ENCODE peak calls at places on chromosomes 4 and X, in six cellular contexts. One of them, this sample, is unnamed.

GRCh38 chr4:138636791-138637190 is 378.8 kb upstream of the NOCT start:
- DNase-seq in natural killer cell treated with Interleukin-12 subunit alpha and Interleukin-12 subunit beta and Interleukin-15 and Interleukin-18, amount 100 ng/mL, for 72 hours: no peak
- DNase-seq in fibroblast of the conjunctiva: no peak
- DNase-seq in iPS-NIHi11: no peak
- DNase-seq in NCI-H2081: peak; percentile 16
- DNase-seq in ACHN: no peak
- DNase-seq in this sample: no peak

GRCh38 chrX:65667503-65668355 is at the start of gene MSN:
- DNase-seq in ACHN: peak; percentile 52
- DNase-seq in NCI-H2081: peak; percentile 73
- DNase-seq in iPS-NIHi11: peak; percentile 71
- DNase-seq in fibroblast of the conjunctiva: no peak
- DNase-seq in natural killer cell treated with Interleukin-12 subunit alpha and Interleukin-12 subunit beta and Interleukin-15 and Interleukin-18, amount 100 ng/mL, for 72 hours: peak; percentile 89
- DNase-seq in this sample: peak; percentile 52

GRCh38 chr4:118586357-118586790 is 98.8 kb upstream of the METTL14 start:
- DNase-seq in fibroblast of the conjunctiva: no peak
- DNase-seq in NCI-H2081: no peak
- DNase-seq in ACHN: no peak
- DNase-seq in iPS-NIHi11: no peak
- DNase-seq in natural killer cell treated with Interleukin-12 subunit alpha and Interleukin-12 subunit beta and Interleukin-15 and Interleukin-18, amount 100 ng/mL, for 72 hours: no peak
- DNase-seq in this sample: no peak

GRCh38 chrX:132774312-132774711 is 184.1 kb downstream of the HS6ST2 start:
- DNase-seq in fibroblast of the conjunctiva: no peak
- DNase-seq in natural killer cell treated with Interleukin-12 subunit alpha and Interleukin-12 subunit beta and Interleukin-15 and Interleukin-18, amount 100 ng/mL, for 72 hours: no peak
- DNase-seq in ACHN: no peak
- DNase-seq in iPS-NIHi11: no peak
- DNase-seq in NCI-H2081: no peak
- DNase-seq in this sample: no peak

GRCh38 chr4:176856421-176856820 is 63.7 kb upstream of the VEGFC start:
- DNase-seq in natural killer cell treated with Interleukin-12 subunit alpha and Interleukin-12 subunit beta and Interleukin-15 and Interleukin-18, amount 100 ng/mL, for 72 hours: no peak
- DNase-seq in NCI-H2081: no peak
- DNase-seq in iPS-NIHi11: no peak
- DNase-seq in ACHN: no peak
- DNase-seq in fibroblast of the conjunctiva: no peak
- DNase-seq in this sample: no peak

GRCh38 chrX:13064599-13065143 is 20.3 kb upstream of the FAM9C start:
- DNase-seq in iPS-NIHi11: no peak
- DNase-seq in natural killer cell treated with Interleukin-12 subunit alpha and Interleukin-12 subunit beta and Interleukin-15 and Interleukin-18, amount 100 ng/mL, for 72 hours: no peak
- DNase-seq in fibroblast of the conjunctiva: peak; percentile 85
- DNase-seq in ACHN: no peak
- DNase-seq in NCI-H2081: no peak
- DNase-seq in this sample: no peak

GRCh38 chr4:19982556-19982955 is 269.1 kb upstream of the SLIT2 start:
- DNase-seq in iPS-NIHi11: no peak
- DNase-seq in ACHN: no peak
- DNase-seq in fibroblast of the conjunctiva: peak; percentile 37
- DNase-seq in natural killer cell treated with Interleukin-12 subunit alpha and Interleukin-12 subunit beta and Interleukin-15 and Interleukin-18, amount 100 ng/mL, for 72 hours: no peak
- DNase-seq in NCI-H2081: no peak
- DNase-seq in this sample: no peak

GRCh38 chr4:139509727-139510410 is 46.1 kb downstream of the SETD7 start:
- DNase-seq in NCI-H2081: peak; percentile 7
- DNase-seq in natural killer cell treated with Interleukin-12 subunit alpha and Interleukin-12 subunit beta and Interleukin-15 and Interleukin-18, amount 100 ng/mL, for 72 hours: no peak
- DNase-seq in ACHN: peak; percentile 23
- DNase-seq in fibroblast of the conjunctiva: no peak
- DNase-seq in iPS-NIHi11: peak; percentile 63
- DNase-seq in this sample: no peak

GRCh38 chr4:92234393-92235176 is 69.2 kb upstream of the GRID2 start:
- DNase-seq in iPS-NIHi11: no peak
- DNase-seq in fibroblast of the conjunctiva: peak; percentile 96
- DNase-seq in ACHN: peak; percentile 94
- DNase-seq in NCI-H2081: no peak
- DNase-seq in natural killer cell treated with Interleukin-12 subunit alpha and Interleukin-12 subunit beta and Interleukin-15 and Interleukin-18, amount 100 ng/mL, for 72 hours: no peak
- DNase-seq in this sample: no peak

GRCh38 chrX:21479695-21480280 is 105.6 kb downstream of the CNKSR2 start:
- DNase-seq in fibroblast of the conjunctiva: peak; percentile 43
- DNase-seq in NCI-H2081: peak; percentile 61
- DNase-seq in ACHN: peak; percentile 41
- DNase-seq in natural killer cell treated with Interleukin-12 subunit alpha and Interleukin-12 subunit beta and Interleukin-15 and Interleukin-18, amount 100 ng/mL, for 72 hours: no peak
- DNase-seq in iPS-NIHi11: peak; percentile 11
- DNase-seq in this sample: no peak

GRCh38 chrX:31223817-31224216 is 152.0 kb upstream of the FTHL17 start:
- DNase-seq in natural killer cell treated with Interleukin-12 subunit alpha and Interleukin-12 subunit beta and Interleukin-15 and Interleukin-18, amount 100 ng/mL, for 72 hours: no peak
- DNase-seq in NCI-H2081: no peak
- DNase-seq in fibroblast of the conjunctiva: no peak
- DNase-seq in ACHN: no peak
- DNase-seq in iPS-NIHi11: no peak
- DNase-seq in this sample: no peak

GRCh38 chr4:97984545-97985131 is 158.6 kb downstream of the STPG2 start:
- DNase-seq in NCI-H2081: no peak
- DNase-seq in ACHN: peak; percentile 20
- DNase-seq in iPS-NIHi11: peak; percentile 31
- DNase-seq in natural killer cell treated with Interleukin-12 subunit alpha and Interleukin-12 subunit beta and Interleukin-15 and Interleukin-18, amount 100 ng/mL, for 72 hours: no peak
- DNase-seq in fibroblast of the conjunctiva: no peak
- DNase-seq in this sample: no peak

GRCh38 chr4:17165256-17165655 is 266.8 kb upstream of the LDB2 start:
- DNase-seq in natural killer cell treated with Interleukin-12 subunit alpha and Interleukin-12 subunit beta and Interleukin-15 and Interleukin-18, amount 100 ng/mL, for 72 hours: no peak
- DNase-seq in fibroblast of the conjunctiva: no peak
- DNase-seq in iPS-NIHi11: no peak
- DNase-seq in ACHN: no peak
- DNase-seq in NCI-H2081: no peak
- DNase-seq in this sample: no peak

GRCh38 chr4:6595897-6596537 is 21.0 kb downstream of the MAN2B2 start:
- DNase-seq in NCI-H2081: no peak
- DNase-seq in natural killer cell treated with Interleukin-12 subunit alpha and Interleukin-12 subunit beta and Interleukin-15 and Interleukin-18, amount 100 ng/mL, for 72 hours: no peak
- DNase-seq in ACHN: no peak
- DNase-seq in iPS-NIHi11: peak; percentile 86
- DNase-seq in fibroblast of the conjunctiva: no peak
- DNase-seq in this sample: no peak

GRCh38 chr4:15003441-15003890 is 1.2 kb downstream of the CPEB2 start:
- DNase-seq in natural killer cell treated with Interleukin-12 subunit alpha and Interleukin-12 subunit beta and Interleukin-15 and Interleukin-18, amount 100 ng/mL, for 72 hours: peak; percentile 66
- DNase-seq in iPS-NIHi11: peak; percentile 52
- DNase-seq in fibroblast of the conjunctiva: no peak
- DNase-seq in NCI-H2081: peak; percentile 64
- DNase-seq in ACHN: peak; percentile 37
- DNase-seq in this sample: peak; percentile 49

GRCh38 chrX:54184474-54184873 is 1.4 kb upstream of the FAM120C start:
- DNase-seq in ACHN: no peak
- DNase-seq in natural killer cell treated with Interleukin-12 subunit alpha and Interleukin-12 subunit beta and Interleukin-15 and Interleukin-18, amount 100 ng/mL, for 72 hours: no peak
- DNase-seq in iPS-NIHi11: no peak
- DNase-seq in NCI-H2081: no peak
- DNase-seq in fibroblast of the conjunctiva: no peak
- DNase-seq in this sample: no peak

GRCh38 chrX:152637649-152638442 is at the start of gene GABRQ:
- DNase-seq in natural killer cell treated with Interleukin-12 subunit alpha and Interleukin-12 subunit beta and Interleukin-15 and Interleukin-18, amount 100 ng/mL, for 72 hours: no peak
- DNase-seq in NCI-H2081: no peak
- DNase-seq in ACHN: no peak
- DNase-seq in fibroblast of the conjunctiva: peak; percentile 0
- DNase-seq in iPS-NIHi11: peak; percentile 77
- DNase-seq in this sample: no peak

GRCh38 chr4:108029731-108030130 is 40.0 kb downstream of the HADH start:
- DNase-seq in iPS-NIHi11: no peak
- DNase-seq in natural killer cell treated with Interleukin-12 subunit alpha and Interleukin-12 subunit beta and Interleukin-15 and Interleukin-18, amount 100 ng/mL, for 72 hours: no peak
- DNase-seq in NCI-H2081: no peak
- DNase-seq in fibroblast of the conjunctiva: no peak
- DNase-seq in ACHN: no peak
- DNase-seq in this sample: no peak

GRCh38 chrX:132612990-132613564 is 124.2 kb upstream of the MBNL3 start:
- DNase-seq in fibroblast of the conjunctiva: peak; percentile 12
- DNase-seq in natural killer cell treated with Interleukin-12 subunit alpha and Interleukin-12 subunit beta and Interleukin-15 and Interleukin-18, amount 100 ng/mL, for 72 hours: no peak
- DNase-seq in NCI-H2081: peak; percentile 40
- DNase-seq in iPS-NIHi11: peak; percentile 38
- DNase-seq in ACHN: peak; percentile 6
- DNase-seq in this sample: no peak

This sample was measured in CD14-positive monocyte.